ENCODE peak calls at places on chromosome 7, in four cellular contexts. K, M, Y and E are unnamed samples. For H3K36me3, the result is how much of the 10 kb centered on the place peaks cover.

GRCh38 chr7:66348959-66349358 is 143.8 kb downstream of the TPST1 start:
- DNase-seq in K (no peak), Y (no peak), M (no peak), E (no peak)

GRCh38 chr7:48140001-48140681 is 31.1 kb upstream of the ABCA13 start:
- DNase-seq in Y (peak), K (peak), M (no peak), E (no peak)

GRCh38 chr7:32957326-32958045 is at the start of gene FKBP9:
- DNase-seq in M (peak), K (peak), Y (peak), E (peak)

GRCh38 chr7:151796871-151797270 is 80.0 kb downstream of the PRKAG2 start:
- DNase-seq in M (no peak), Y (no peak), K (peak), E (no peak)

GRCh38 chr7:47266131-47266706 is 315.7 kb downstream of the TNS3 start:
- DNase-seq in K (peak), Y (peak), M (peak), E (peak)

GRCh38 chr7:22726849-22727792 is at the start of gene IL6:
- DNase-seq in K (peak), M (peak), Y (peak), E (no peak)

GRCh38 chr7:117872565-117873055 is 631 bp downstream of the CTTNBP2 start:
- DNase-seq in Y (peak), M (peak), K (no peak), E (peak)

GRCh38 chr7:43803865-43804264 is 45.4 kb downstream of the BLVRA start:
- DNase-seq in Y (no peak), M (no peak), K (no peak), E (no peak)

GRCh38 chr7:44752822-44753221 is 4.2 kb downstream of the ZMIZ2 start:
- DNase-seq in M (no peak), Y (no peak), K (no peak), E (no peak)

GRCh38 chr7:68729361-68729760 is 868.9 kb upstream of the AUTS2 start:
- DNase-seq in M (no peak), K (no peak), Y (no peak), E (no peak)

GRCh38 chr7:80018941-80019808 is 115.5 kb upstream of the GNAI1 start:
- DNase-seq in K (peak), Y (peak), M (peak), E (peak)

GRCh38 chr7:19401461-19401860 is 256.2 kb upstream of the FERD3L start:
- DNase-seq in K (no peak), Y (no peak), M (no peak), E (no peak)

GRCh38 chr7:139626817-139627216 is 103.3 kb downstream of the CLEC2L start:
- DNase-seq in K (no peak), Y (no peak), M (no peak), E (no peak)

GRCh38 chr7:28093617-28094232 is 86.9 kb downstream of the JAZF1 start:
- DNase-seq in Y (peak), M (peak), K (peak), E (peak)

GRCh38 chr7:137489880-137490279 is 146.3 kb upstream of the PTN start:
- DNase-seq in M (no peak), K (no peak), Y (no peak), E (no peak)

GRCh38 chr7:50335795-50336754 is 31.6 kb downstream of the IKZF1 start:
- DNase-seq in K (peak), M (no peak), Y (no peak), E (no peak)

GRCh38 chr7:112228632-112229031 is 22.1 kb downstream of the ZNF277 start:
- DNase-seq in M (no peak), Y (no peak), K (no peak), E (no peak)

GRCh38 chr7:120304674-120305073 is 31.7 kb downstream of the KCND2 start:
- DNase-seq in M (no peak), K (no peak), Y (no peak), E (no peak)

GRCh38 chr7:151051108-151051507 is 2.8 kb downstream of the ASIC3 start:
- DNase-seq in K (peak), Y (peak), M (peak), E (peak)

GRCh38 chr7:82678259-82678658 is 234.7 kb upstream of the CACNA2D1 start:
- DNase-seq in Y (peak), M (no peak), K (no peak), E (no peak)

GRCh38 chr7:138478499-138478908 is 18.4 kb downstream of the TRIM24 start:
- DNase-seq in K (no peak), M (no peak), Y (no peak), E (no peak)

GRCh38 chr7:104767826-104768536 is 246.0 kb upstream of the KMT2E start:
- DNase-seq in K (no peak), M (no peak), Y (no peak), E (no peak)

GRCh38 chr7:157886711-157887110 is 549.9 kb downstream of the DNAJB6 start:
- DNase-seq in K (no peak), Y (no peak), M (no peak), E (no peak)

GRCh38 chr7:6116216-6116615 is 85.0 kb downstream of the ANKRD61 start:
- DNase-seq in K (no peak), Y (no peak), M (no peak), E (no peak)

GRCh38 chr7:104652434-104652833 is 324.0 kb downstream of the LHFPL3 start:
- DNase-seq in K (no peak), Y (no peak), M (no peak), E (no peak)

GRCh38 chr7:8261711-8262695 is at the start of gene ICA1:
- DNase-seq in K (peak), M (peak), Y (peak), E (peak)

GRCh38 chr7:4707134-4707651 is 25.1 kb downstream of the FOXK1 start:
- DNase-seq in K (no peak), Y (peak), M (peak), E (peak)
- H2BK12ac ChIP-seq in K (no peak), Y (peak), M (peak), E (no peak)

GRCh38 chr7:99006739-99007424 is 128.6 kb downstream of the TRRAP start:
- DNase-seq in Y (no peak), K (no peak), M (no peak), E (no peak)

GRCh38 chr7:99008181-99008631 is 129.9 kb downstream of the TRRAP start:
- DNase-seq in Y (no peak), M (no peak), K (no peak), E (no peak)

GRCh38 chr7:99010281-99010680 is 131.9 kb downstream of the TRRAP start:
- DNase-seq in K (no peak), Y (no peak), M (no peak), E (no peak)

GRCh38 chr7:99011341-99011705 is 132.6 kb downstream of the SMURF1 start:
- DNase-seq in K (no peak), M (no peak), Y (no peak), E (no peak)

GRCh38 chr7:99008921-99009530 is 130.7 kb downstream of the TRRAP start:
- DNase-seq in K (no peak), M (no peak), Y (no peak), E (no peak)
- H3K36me3 ChIP-seq in K (half or more), M (half or more), Y (half or more), E (half or more)

GRCh38 chr7:951881-952547 is 2.5 kb downstream of the ADAP1 start:
- DNase-seq in Y (no peak), K (no peak), M (no peak), E (no peak)
- H2BK12ac ChIP-seq in Y (no peak), K (no peak), M (peak), E (no peak)

GRCh38 chr7:100681491-100682227 is 8.1 kb downstream of the GNB2 start:
- DNase-seq in K (no peak), Y (no peak), M (no peak), E (no peak)

GRCh38 chr7:100683659-100684533 is 10.2 kb downstream of the GIGYF1 start:
- DNase-seq in M (no peak), K (no peak), Y (no peak), E (no peak)

GRCh38 chr7:100680589-100681271 is 7.2 kb downstream of the GNB2 start:
- DNase-seq in M (no peak), K (no peak), Y (no peak), E (no peak)

GRCh38 chr7:100682991-100683658 is 9.6 kb downstream of the GNB2 start:
- DNase-seq in K (no peak), Y (no peak), M (no peak), E (no peak)

DNA sequence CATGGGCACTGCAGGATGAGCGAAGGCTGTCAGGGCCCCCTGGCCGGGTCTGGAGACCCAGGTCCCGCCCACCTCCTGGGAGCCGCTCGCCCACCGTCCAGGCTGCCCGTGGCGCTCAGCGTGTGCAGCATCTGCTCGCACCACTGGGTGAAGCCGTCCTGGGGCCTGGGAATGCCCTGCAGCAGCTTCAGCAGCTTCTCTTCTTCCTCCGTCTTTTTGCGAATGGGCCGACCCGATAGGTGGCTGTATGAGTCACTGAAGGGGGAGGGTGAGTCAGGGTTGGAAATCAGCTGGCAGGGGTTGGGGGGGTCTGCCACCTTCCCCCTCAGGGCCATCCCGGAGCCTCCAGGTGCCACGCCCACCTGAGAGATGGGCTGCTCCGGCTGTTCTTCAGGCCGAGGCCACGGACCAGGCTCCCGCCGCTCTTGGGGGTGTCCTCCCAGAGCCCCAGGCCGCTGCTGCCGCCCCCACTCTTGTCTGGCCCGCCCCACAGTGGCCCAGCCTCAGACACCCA is 8.7 kb downstream of the GNB2 start:
- DNase-seq in M (no peak), K (peak), Y (no peak), E (no peak)
- H3K36me3 ChIP-seq in M (half or more), K (half or more), Y (half or more), E (half or more)

DNA sequence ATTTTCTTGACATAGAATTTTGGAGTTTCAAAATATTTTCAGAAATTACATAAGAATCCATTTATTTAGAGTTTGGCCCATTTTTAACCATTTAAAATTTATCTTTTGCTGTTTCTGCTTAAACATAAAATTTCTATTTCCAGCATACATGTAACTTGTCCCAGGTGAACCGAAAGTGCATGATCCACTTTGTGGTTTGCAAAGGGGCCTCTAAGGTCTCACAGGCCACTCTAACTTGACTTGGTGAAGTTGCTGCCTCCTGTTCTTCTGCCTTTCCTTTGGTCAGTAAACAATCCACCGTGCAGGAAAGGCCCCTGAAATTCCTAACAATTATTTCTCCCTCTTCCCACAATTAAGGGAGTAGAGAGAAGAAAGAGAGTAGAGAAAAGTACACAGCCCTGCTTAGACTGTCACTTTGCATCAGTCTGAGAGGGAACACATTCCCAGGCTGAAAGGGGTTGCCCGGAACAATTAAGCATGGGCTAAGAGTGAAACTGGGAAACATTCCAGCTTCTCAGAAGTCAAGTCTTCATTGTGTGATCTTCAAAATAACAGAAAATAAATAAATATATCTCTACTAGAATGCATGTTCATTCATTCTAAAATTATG is 79.5 kb upstream of the SEMA3A start:
- DNase-seq in K (no peak), M (no peak), Y (peak), E (peak)
- H2BK12ac ChIP-seq in K (no peak), M (no peak), Y (peak), E (no peak)

DNA sequence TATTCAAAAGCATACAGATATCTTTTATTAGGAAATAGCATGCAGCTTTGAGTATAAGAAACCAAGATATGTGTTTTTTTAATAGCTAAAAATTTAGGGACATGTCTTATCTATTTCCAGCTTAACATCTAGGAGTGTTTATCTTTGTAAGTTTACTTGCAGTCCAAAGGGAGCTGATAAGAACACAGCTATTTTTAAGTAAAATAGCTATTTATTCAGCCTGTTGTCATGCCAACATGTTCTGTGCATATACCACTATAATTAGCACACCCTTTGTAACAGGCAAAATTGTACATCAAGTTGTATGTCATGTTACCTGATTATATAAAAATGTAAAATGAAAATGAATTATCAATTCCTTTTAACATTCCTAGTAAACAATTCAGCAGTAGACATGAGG is 29.6 kb downstream of the FAM133B start:
- DNase-seq in Y (peak), M (no peak), K (peak), E (no peak)
- H3K36me3 ChIP-seq in Y (under half), M (under half), K (under half), E (under half)